ENCODE peak calls at places on chromosome 15, in five cellular contexts. E is left colon; L is stimulated activated CD4-positive, alpha-beta T cell treated with anti-CD3 and anti-CD28 coated beads, Interleukin-4, amount 100 ng/mL, for 24 hours; N is fibroblast of gingiva; O is HTR-8/SVneo. I is an unnamed sample.

GRCh38 chr15:57667171-57667924 is 39.2 kb upstream of the POLR2M start:
- DNase-seq in E (no peak), O (peak; percentile 71), L (no peak), N (peak; percentile 63), I (peak; percentile 66)

GRCh38 chr15:62875626-62876021 is 166.9 kb upstream of the TPM1 start:
- DNase-seq in O (no peak), N (no peak), L (no peak), E (no peak), I (no peak)

GRCh38 chr15:100060276-100060926 is 281.4 kb downstream of the ADAMTS17 start:
- DNase-seq in L (no peak), O (peak; percentile 48), E (no peak), N (no peak), I (peak; percentile 19)

GRCh38 chr15:98968576-98968975 is 39.0 kb downstream of the PGPEP1L start:
- DNase-seq in N (no peak), L (no peak), O (no peak), E (no peak), I (no peak)

GRCh38 chr15:71443538-71443937 is 328.3 kb downstream of the THSD4 start:
- DNase-seq in E (no peak), O (peak; percentile 37), L (peak; percentile 36), N (peak; percentile 34), I (peak; percentile 47)

GRCh38 chr15:68700395-68701123 is 120.1 kb downstream of the ANP32A start:
- DNase-seq in N (peak; percentile 49), L (no peak), O (no peak), E (peak; percentile 38), I (peak; percentile 86)

GRCh38 chr15:76998661-76999285 is 3.8 kb downstream of the PSTPIP1 start:
- DNase-seq in L (no peak), N (no peak), E (no peak), O (no peak), I (no peak)

GRCh38 chr15:61116830-61117229 is 112.3 kb downstream of the RORA start:
- DNase-seq in L (no peak), N (no peak), E (no peak), O (no peak), I (no peak)

GRCh38 chr15:31278544-31279220 is 48.0 kb upstream of the KLF13 start:
- DNase-seq in N (no peak), L (peak; percentile 2), O (no peak), E (no peak), I (no peak)

GRCh38 chr15:28002136-28002861 is 96.8 kb downstream of the OCA2 start:
- DNase-seq in N (no peak), O (no peak), L (no peak), E (no peak), I (no peak)

GRCh38 chr15:71713191-71713798 is 97.1 kb upstream of the NR2E3 start:
- DNase-seq in L (no peak), N (peak; percentile 52), E (no peak), O (no peak), I (no peak)

GRCh38 chr15:88075102-88075501 is 181.4 kb downstream of the NTRK3 start:
- DNase-seq in N (no peak), E (no peak), O (no peak), L (no peak), I (no peak)

GRCh38 chr15:93035953-93036810 is 52.8 kb downstream of the RGMA start:
- DNase-seq in L (peak; percentile 47), N (peak; percentile 34), O (peak; percentile 39), E (peak; percentile 31), I (peak; percentile 34)

GRCh38 chr15:53297828-53298227 is 461.6 kb downstream of the WDR72 start:
- DNase-seq in N (no peak), O (no peak), E (no peak), L (no peak), I (no peak)

GRCh38 chr15:46413799-46414198 is 779.0 kb downstream of the SQOR start:
- DNase-seq in N (no peak), L (no peak), E (no peak), O (peak; percentile 5), I (no peak)

GRCh38 chr15:100919481-100920405 is 586 bp downstream of the LRRK1 start:
- DNase-seq in N (peak; percentile 19), E (no peak), L (no peak), O (peak; percentile 33), I (peak; percentile 23)

GRCh38 chr15:60179786-60180391 is 175.8 kb downstream of the FOXB1 start:
- DNase-seq in L (peak; percentile 40), N (peak; percentile 39), E (no peak), O (peak; percentile 30), I (peak; percentile 68)

GRCh38 chr15:73700041-73700842 is 16.1 kb downstream of the CD276 start:
- DNase-seq in N (peak; percentile 71), L (peak; percentile 79), E (peak; percentile 57), O (peak; percentile 70), I (peak; percentile 84)

GRCh38 chr15:64894395-64895056 is 17.2 kb upstream of the ANKDD1A start:
- DNase-seq in N (no peak), E (peak; percentile 72), L (peak; percentile 67), O (no peak), I (no peak)

GRCh38 chr15:27514526-27514925 is 543.5 kb downstream of the GABRG3 start:
- DNase-seq in E (no peak), O (no peak), L (no peak), N (no peak), I (no peak)

GRCh38 chr15:71648095-71648494 is 162.3 kb upstream of the NR2E3 start:
- DNase-seq in O (no peak), L (no peak), N (no peak), E (no peak), I (no peak)

GRCh38 chr15:50764331-50765201 is 940 bp downstream of the SPPL2A start:
- DNase-seq in E (no peak), L (peak; percentile 58), N (no peak), O (no peak), I (peak; percentile 59)

GRCh38 chr15:88912500-88912921 is 668 bp downstream of the MFGE8 start:
- DNase-seq in O (no peak), E (no peak), L (no peak), N (peak; percentile 55), I (peak; percentile 27)

GRCh38 chr15:69805248-69805953 is 292.3 kb downstream of the TLE3 start:
- DNase-seq in O (no peak), N (no peak), L (no peak), E (no peak), I (no peak)

GRCh38 chr15:101016581-101016980 is 97.4 kb downstream of the LRRK1 start:
- DNase-seq in N (no peak), L (no peak), E (no peak), O (no peak), I (no peak)

GRCh38 chr15:39472661-39473657 is 107.9 kb upstream of the THBS1 start:
- DNase-seq in L (no peak), E (peak; percentile 84), O (no peak), N (peak; percentile 99), I (no peak)

GRCh38 chr15:81001180-81002003 is 669 bp downstream of the TLNRD1 start:
- DNase-seq in N (peak; percentile 54), E (peak; percentile 66), L (peak; percentile 47), O (peak; percentile 24), I (peak; percentile 71)

GRCh38 chr15:93217343-93217742 is 128.3 kb upstream of the RGMA start:
- DNase-seq in L (no peak), E (no peak), N (no peak), O (no peak), I (no peak)

GRCh38 chr15:55897560-55898336 is 95.7 kb downstream of the NEDD4 start:
- DNase-seq in O (peak; percentile 66), L (no peak), E (no peak), N (peak; percentile 52), I (peak; percentile 73)

GRCh38 chr15:61069369-61070075 is 159.6 kb downstream of the RORA start:
- DNase-seq in N (peak; percentile 47), L (no peak), O (no peak), E (no peak), I (no peak)

GRCh38 chr15:61195116-61196002 is 33.7 kb downstream of the RORA start:
- DNase-seq in L (peak; percentile 17), E (no peak), O (peak; percentile 25), N (peak; percentile 28), I (peak; percentile 56)

GRCh38 chr15:92807971-92808571 is 92.1 kb upstream of the CHD2 start:
- DNase-seq in E (no peak), O (no peak), N (no peak), L (peak; percentile 28), I (peak; percentile 36)

GRCh38 chr15:75167588-75168076 is 34.0 kb upstream of the C15orf39 start:
- DNase-seq in E (no peak), N (no peak), O (no peak), L (peak; percentile 30), I (no peak)

GRCh38 chr15:101348643-101349496 is 53.8 kb upstream of the SNRPA1 start:
- DNase-seq in N (no peak), E (no peak), O (peak; percentile 22), L (no peak), I (peak; percentile 16)

GRCh38 chr15:74443100-74443909 is 9.5 kb upstream of the SEMA7A start:
- DNase-seq in E (no peak), N (no peak), O (no peak), L (no peak), I (no peak)

GRCh38 chr15:80093854-80094418 is 34.5 kb downstream of the ZFAND6 start:
- DNase-seq in L (peak; percentile 27), O (no peak), N (no peak), E (peak; percentile 59), I (peak; percentile 54)

GRCh38 chr15:78951841-78952238 is 7.0 kb upstream of the CTSH start:
- DNase-seq in N (no peak), E (no peak), L (no peak), O (no peak), I (no peak)

GRCh38 chr15:69305204-69305931 is 6.7 kb downstream of the PAQR5 start:
- DNase-seq in N (peak; percentile 77), E (peak; percentile 66), L (no peak), O (peak; percentile 57), I (no peak)

GRCh38 chr15:33654859-33655258 is 313.4 kb upstream of the CHRM5 start:
- DNase-seq in N (no peak), L (no peak), O (no peak), E (no peak), I (no peak)

GRCh38 chr15:95972136-95972553 is 358.4 kb upstream of the NR2F2 start:
- DNase-seq in O (no peak), E (no peak), N (peak; percentile 77), L (no peak), I (no peak)

I was measured in lung microvascular endothelial cell.